ENCODE peak calls at places on chromosomes 4 and X, in ten cellular contexts. Y is occipital lobe; O is stimulated activated CD4-positive, alpha-beta T cell treated with anti-CD3 and anti-CD28 coated beads, Interleukin-15, amount 100 ng/mL, for 24 hours; E is thoracic aorta; L is H7; N is Right ventricle myocardium superior; X is AG09309; D is sciatic nerve; H is NCI-H146; F is hypothalamus. K is an unnamed sample.

GRCh38 chr4:182556576-182556975 is 313.4 kb downstream of the TENM3 start:
- DNase-seq in Y (no peak), O (no peak), E (no peak), L (no peak), N (no peak), X (no peak), D (no peak), H (no peak), F (no peak), K (no peak)

GRCh38 chr4:68271851-68272756 is 26.6 kb upstream of the TMPRSS11B start:
- DNase-seq in Y (no peak), O (no peak), E (no peak), L (peak), N (no peak), X (peak), D (no peak), H (peak), F (no peak), K (peak)

GRCh38 chr4:139593091-139593564 is 37.1 kb upstream of the SETD7 start:
- DNase-seq in Y (no peak), O (no peak), E (no peak), L (no peak), N (no peak), X (no peak), D (no peak), H (no peak), F (no peak), K (no peak)

GRCh38 chr4:76476606-76477005 is 41.6 kb downstream of the SHROOM3 start:
- DNase-seq in Y (no peak), O (no peak), E (no peak), L (no peak), N (no peak), X (no peak), D (no peak), H (no peak), F (no peak), K (no peak)

GRCh38 chr4:155832664-155833063 is 33.4 kb downstream of the ASIC5 start:
- DNase-seq in Y (no peak), O (no peak), E (no peak), L (no peak), N (no peak), X (no peak), D (no peak), H (no peak), F (no peak), K (no peak)

GRCh38 chrX:135213200-135213844 is 38.5 kb upstream of the ETDA start:
- DNase-seq in Y (no peak), O (peak), E (no peak), L (no peak), N (no peak), X (no peak), D (no peak), H (no peak), F (no peak), K (no peak)

GRCh38 chr4:152448038-152448437 is 87.9 kb downstream of the FBXW7 start:
- DNase-seq in Y (no peak), O (no peak), E (no peak), L (no peak), N (no peak), X (no peak), D (no peak), H (no peak), F (no peak), K (no peak)

GRCh38 chr4:184972996-184973395 is 45.3 kb upstream of the HELT start:
- DNase-seq in Y (no peak), O (no peak), E (no peak), L (no peak), N (no peak), X (no peak), D (no peak), H (no peak), F (no peak), K (no peak)

GRCh38 chr4:94428884-94429283 is 22.9 kb upstream of the PDLIM5 start:
- DNase-seq in Y (no peak), O (no peak), E (no peak), L (no peak), N (no peak), X (no peak), D (no peak), H (no peak), F (no peak), K (no peak)

GRCh38 chrX:119374736-119375135 is 24.4 kb upstream of the SLC25A43 start:
- DNase-seq in Y (no peak), O (no peak), E (no peak), L (no peak), N (no peak), X (peak), D (no peak), H (no peak), F (no peak), K (no peak)

GRCh38 chr4:38943355-38943754 is 75.7 kb downstream of the FAM114A1 start:
- DNase-seq in Y (no peak), O (no peak), E (no peak), L (no peak), N (peak), X (no peak), D (no peak), H (no peak), F (no peak), K (no peak)

GRCh38 chr4:170089743-170090666 is at the start of gene AADAT:
- DNase-seq in Y (peak), O (peak), E (peak), L (peak), N (peak), X (peak), D (peak), H (peak), F (peak), K (peak)